ENCODE peak calls at places on chromosomes 6 and 20, in seven cellular contexts. O is C1 segment of cervical spinal cord; X is fibroblast of pulmonary artery; N is stimulated activated naive CD4-positive, alpha-beta T cell treated with Interleukin-2 at 50 U/mL for 16 hours; U is lung; M is GM12891; L is lower leg skin. J is an unnamed sample.

GRCh38 chr20:8089668-8090067 is 42.4 kb upstream of the PLCB1 start:
- DNase-seq in O (no peak), X (no peak), N (no peak), U (no peak), M (no peak), L (no peak), J (no peak)

GRCh38 chr20:39264506-39265172 is 302.5 kb downstream of the DHX35 start:
- DNase-seq in O (peak), X (peak), N (peak), U (peak), M (peak), L (peak), J (peak)

GRCh38 chr20:63215101-63216040 is 560 bp downstream of the YTHDF1 start:
- DNase-seq in O (no peak), X (peak), N (peak), U (no peak), M (no peak), L (no peak), J (no peak)

GRCh38 chr20:2748551-2749342 is 51.7 kb downstream of the CPXM1 start:
- DNase-seq in O (no peak), X (no peak), N (no peak), U (no peak), M (no peak), L (peak), J (no peak)

GRCh38 chr20:58457083-58457680 is 58.0 kb downstream of the APCDD1L start:
- DNase-seq in O (no peak), X (peak), N (no peak), U (no peak), M (no peak), L (no peak), J (no peak)

GRCh38 chr20:59703046-59703445 is 98.7 kb downstream of the PHACTR3 start:
- DNase-seq in O (no peak), X (no peak), N (no peak), U (no peak), M (no peak), L (no peak), J (no peak)

GRCh38 chr6:18609715-18610114 is 222.6 kb downstream of the RNF144B start:
- DNase-seq in O (no peak), X (no peak), N (no peak), U (no peak), M (no peak), L (no peak), J (no peak)

GRCh38 chr20:10369723-10370090 is 64.3 kb downstream of the MKKS start:
- DNase-seq in O (no peak), X (peak), N (no peak), U (no peak), M (no peak), L (no peak), J (no peak)

GRCh38 chr6:42229720-42230119 is 12.1 kb upstream of the MRPS10 start:
- DNase-seq in O (no peak), X (no peak), N (no peak), U (no peak), M (no peak), L (no peak), J (no peak)

GRCh38 chr6:155505560-155505959 is 49.9 kb upstream of the NOX3 start:
- DNase-seq in O (no peak), X (no peak), N (no peak), U (no peak), M (no peak), L (no peak), J (no peak)

GRCh38 chr6:5968817-5969726 is 37.7 kb downstream of the NRN1 start:
- DNase-seq in O (peak), X (no peak), N (no peak), U (peak), M (no peak), L (peak), J (peak)

GRCh38 chr6:2429460-2429859 is 184.1 kb upstream of the GMDS start:
- DNase-seq in O (no peak), X (no peak), N (no peak), U (no peak), M (no peak), L (no peak), J (no peak)

GRCh38 chr20:59004493-59004762 is 2.6 kb downstream of the CTSZ start:
- DNase-seq in O (peak), X (no peak), N (no peak), U (no peak), M (peak), L (peak), J (no peak)

GRCh38 chr20:23937303-23938117 is 51.1 kb downstream of the GGTLC1 start:
- DNase-seq in O (peak), X (peak), N (no peak), U (peak), M (no peak), L (no peak), J (no peak)